ENCODE peak calls at places on chromosomes 2 and 18, in four cellular contexts. A is Panc1, H is NCI-H2081, R is osteoblast. K is an unnamed sample.

GRCh38 chr2:239625913-239626734 is 225.3 kb upstream of the HDAC4 start:
- DNase-seq in A (no peak), H (no peak), R (no peak), K (no peak)

GRCh38 chr2:215969131-215969841 is 44.1 kb downstream of the MREG start:
- DNase-seq in A (no peak), H (no peak), R (peak; percentile 18), K (no peak)

GRCh38 chr18:39414009-39414700 is 1848.6 kb upstream of the CELF4 start:
- DNase-seq in A (peak; percentile 61), H (no peak), R (peak; percentile 1), K (no peak)

GRCh38 chr2:233639860-233640259 is 3.6 kb downstream of the UGT1A10 start:
- DNase-seq in A (no peak), H (no peak), R (no peak), K (no peak)

GRCh38 chr2:72555943-72556342 is 269.9 kb downstream of the EXOC6B start:
- DNase-seq in A (no peak), H (no peak), R (no peak), K (no peak)

GRCh38 chr2:37589298-37589697 is 82.1 kb downstream of the CDC42EP3 start:
- DNase-seq in A (no peak), H (no peak), R (no peak), K (no peak)

GRCh38 chr2:150191349-150191748 is 296.1 kb downstream of the RND3 start:
- DNase-seq in A (no peak), H (no peak), R (no peak), K (no peak)

GRCh38 chr2:37226863-37227262 is 4.5 kb downstream of the CEBPZ start:
- DNase-seq in A (no peak), H (no peak), R (no peak), K (no peak)

GRCh38 chr18:39721712-39722111 is 2156.1 kb upstream of the CELF4 start:
- DNase-seq in A (no peak), H (no peak), R (no peak), K (no peak)

GRCh38 chr2:2229898-2230817 is 100.9 kb downstream of the MYT1L start:
- DNase-seq in A (no peak), H (no peak), R (peak; percentile 37), K (no peak)

GRCh38 chr2:44997948-44998347 is 11.3 kb downstream of the SIX2 start:
- DNase-seq in A (no peak), H (no peak), R (no peak), K (no peak)

GRCh38 chr2:149540138-149540537 is 47.4 kb downstream of the MMADHC start:
- DNase-seq in A (no peak), H (no peak), R (no peak), K (no peak)

GRCh38 chr2:218217366-218218309 is 649 bp downstream of the ARPC2 start:
- DNase-seq in A (no peak), H (no peak), R (peak; percentile 90), K (peak; percentile 89)

GRCh38 chr18:79965119-79965902 is 868 bp downstream of the HSBP1L1 start:
- DNase-seq in A (peak; percentile 63), H (no peak), R (peak; percentile 93), K (peak; percentile 69)

GRCh38 chr2:202870431-202871160 is 970 bp downstream of the ICA1L start:
- DNase-seq in A (peak; percentile 55), H (peak; percentile 73), R (peak; percentile 85), K (no peak)

GRCh38 chr2:103138123-103138886 is 376.5 kb downstream of the TMEM182 start:
- DNase-seq in A (no peak), H (no peak), R (no peak), K (no peak)

K was measured in cardiac septum.